ENCODE peak calls at places on chromosomes 6 and 20, in ten cellular contexts. U, D, L, J, E, O, X, Z, K and A are unnamed samples. For H3K4me1, the result is how much of the 10 kb centered on the place peaks cover.

GRCh38 chr6:129753422-129753821 is 43.4 kb upstream of the ARHGAP18 start:
- DNase-seq in U (no peak), O (no peak), Z (no peak), X (no peak), K (no peak), E (no peak), L (no peak), J (no peak), D (no peak), A (no peak)

GRCh38 chr6:135506270-135506997 is 8.9 kb upstream of the AHI1 start:
- DNase-seq in J (no peak), X (no peak), L (no peak), D (no peak), K (no peak), O (peak), E (no peak), U (no peak), Z (no peak), A (no peak)

GRCh38 chr20:53247460-53248103 is 275.4 kb downstream of the TSHZ2 start:
- DNase-seq in J (no peak), L (no peak), X (no peak), Z (no peak), O (no peak), K (no peak), U (no peak), E (no peak), D (no peak), A (no peak)

GRCh38 chr20:44748005-44748370 is 2.3 kb downstream of the KCNK15 start:
- DNase-seq in J (no peak), E (no peak), Z (no peak), K (no peak), O (no peak), U (no peak), X (no peak), L (no peak), D (no peak), A (peak)

GRCh38 chr6:3610896-3611295 is 140.6 kb downstream of the PXDC1 start:
- DNase-seq in O (no peak), K (no peak), U (no peak), Z (no peak), D (no peak), E (no peak), L (no peak), J (peak), X (no peak), A (no peak)

GRCh38 chr6:109795994-109796555 is 105.0 kb downstream of the FIG4 start:
- DNase-seq in X (no peak), L (no peak), Z (no peak), U (no peak), O (no peak), E (no peak), J (no peak), D (no peak), K (no peak), A (no peak)

GRCh38 chr6:168877821-168878282 is 375.8 kb downstream of the THBS2 start:
- DNase-seq in U (no peak), D (no peak), Z (no peak), K (no peak), X (no peak), L (no peak), E (no peak), J (no peak), O (no peak), A (no peak)

GRCh38 chr6:150959071-150959637 is 93.7 kb downstream of the MTHFD1L start:
- DNase-seq in J (no peak), L (no peak), E (peak), K (no peak), X (no peak), D (no peak), Z (no peak), U (no peak), O (no peak), A (no peak)

GRCh38 chr6:50093116-50093937 is 43.6 kb upstream of the DEFB112 start:
- DNase-seq in J (no peak), O (no peak), Z (no peak), L (no peak), E (no peak), X (no peak), U (no peak), K (no peak), D (no peak), A (no peak)

GRCh38 chr6:137341721-137342195 is 122.6 kb upstream of the IFNGR1 start:
- DNase-seq in O (peak), U (no peak), K (peak), X (peak), L (no peak), E (no peak), J (no peak), Z (peak), D (no peak), A (peak)

GRCh38 chr6:63923139-63923739 is 287.6 kb downstream of the PHF3 start:
- DNase-seq in K (no peak), U (no peak), E (no peak), Z (no peak), O (peak), J (no peak), L (no peak), X (no peak), D (no peak), A (no peak)

GRCh38 chr20:44704551-44704971 is 10.6 kb upstream of the CCN5 start:
- DNase-seq in X (no peak), Z (no peak), K (peak), U (no peak), O (no peak), J (no peak), E (no peak), L (no peak), D (peak), A (peak)

GRCh38 chr6:3571206-3571815 is 114.5 kb upstream of the SLC22A23 start:
- DNase-seq in Z (no peak), X (no peak), L (peak), D (no peak), U (no peak), E (no peak), J (no peak), O (no peak), K (no peak), A (no peak)

GRCh38 chr20:10611357-10611756 is 62.4 kb downstream of the JAG1 start:
- DNase-seq in O (peak), Z (no peak), E (peak), K (no peak), L (no peak), D (peak), U (no peak), X (no peak), J (peak), A (peak)

GRCh38 chr6:35911871-35912653 is 8.8 kb downstream of the SRPK1 start:
- DNase-seq in X (no peak), L (no peak), Z (no peak), U (no peak), K (no peak), J (no peak), O (no peak), E (no peak), D (no peak), A (no peak)

GRCh38 chr20:46118481-46119020 is 437 bp downstream of the CD40 start:
- DNase-seq in U (no peak), D (peak), K (peak), Z (no peak), L (no peak), O (peak), E (peak), X (no peak), J (peak), A (peak)

GRCh38 chr6:39062014-39062740 is 13.6 kb downstream of the GLP1R start:
- DNase-seq in L (no peak), E (no peak), K (no peak), O (no peak), Z (no peak), D (no peak), J (no peak), X (no peak), U (no peak), A (no peak)

GRCh38 chr6:154715449-154715848 is 17.8 kb upstream of the SCAF8 start:
- DNase-seq in L (no peak), K (no peak), J (no peak), U (no peak), X (no peak), Z (no peak), E (no peak), O (no peak), D (no peak), A (no peak)

GRCh38 chr20:38497246-38497645 is 24.6 kb downstream of the RALGAPB start:
- DNase-seq in O (no peak), J (no peak), Z (no peak), D (no peak), X (no peak), L (no peak), U (no peak), E (no peak), K (no peak), A (no peak)

GRCh38 chr20:17138237-17138636 is 88.6 kb upstream of the PCSK2 start:
- DNase-seq in Z (no peak), E (no peak), J (no peak), K (no peak), X (no peak), L (no peak), D (no peak), U (no peak), O (no peak), A (no peak)

GRCh38 chr20:11432407-11432806 is 485.3 kb upstream of the BTBD3 start:
- DNase-seq in K (no peak), U (no peak), J (no peak), D (no peak), E (no peak), Z (no peak), L (no peak), X (no peak), O (no peak), A (no peak)

GRCh38 chr6:156396791-156397418 is 380.3 kb upstream of the ARID1B start:
- DNase-seq in Z (peak), J (peak), D (no peak), U (no peak), O (peak), E (no peak), X (peak), L (no peak), K (no peak), A (no peak)

GRCh38 chr6:113909224-113909856 is 52.2 kb downstream of the MARCKS start:
- DNase-seq in D (no peak), E (no peak), O (peak), J (no peak), X (no peak), K (no peak), L (no peak), U (no peak), Z (no peak), A (no peak)

GRCh38 chr6:158655569-158656450 is 6.0 kb downstream of the SYTL3 start:
- DNase-seq in X (no peak), D (no peak), K (no peak), Z (no peak), U (no peak), L (no peak), E (no peak), J (no peak), O (no peak), A (peak)

GRCh38 chr6:156850356-156850755 is 73.2 kb downstream of the ARID1B start:
- DNase-seq in Z (no peak), K (no peak), E (no peak), J (no peak), L (no peak), X (no peak), O (no peak), U (no peak), D (no peak), A (no peak)

GRCh38 chr6:111154981-111155380 is 67.7 kb downstream of the SLC16A10 start:
- DNase-seq in K (no peak), U (no peak), J (no peak), Z (no peak), O (no peak), E (no peak), X (no peak), L (no peak), D (no peak), A (no peak)

GRCh38 chr6:21873562-21873961 is 280.0 kb downstream of the SOX4 start:
- DNase-seq in D (peak), K (no peak), X (no peak), Z (no peak), E (peak), O (no peak), J (no peak), U (no peak), L (peak), A (no peak)

GRCh38 chr6:46042355-46042999 is 26.8 kb upstream of the CLIC5 start:
- DNase-seq in D (no peak), J (no peak), L (no peak), X (no peak), U (no peak), O (peak), K (no peak), E (no peak), Z (no peak), A (no peak)

GRCh38 chr20:1761116-1761515 is 103.5 kb upstream of the SIRPG start:
- DNase-seq in K (peak), J (no peak), E (no peak), Z (no peak), D (no peak), X (no peak), O (no peak), U (no peak), L (no peak), A (no peak)

GRCh38 chr6:87230801-87231200 is 75.4 kb downstream of the ZNF292 start:
- DNase-seq in E (no peak), L (no peak), O (no peak), X (no peak), J (no peak), K (no peak), U (no peak), D (no peak), Z (no peak), A (no peak)

GRCh38 chr6:120981835-120982234 is 352.4 kb downstream of the TBC1D32 start:
- DNase-seq in Z (no peak), L (no peak), J (no peak), E (no peak), X (no peak), O (no peak), K (no peak), U (no peak), D (no peak), A (no peak)

GRCh38 chr20:49464556-49464955 is 17.9 kb downstream of the KCNB1 start:
- DNase-seq in D (no peak), Z (no peak), X (no peak), K (no peak), J (no peak), L (no peak), O (no peak), U (no peak), E (no peak), A (no peak)

GRCh38 chr6:144349690-144350132 is 64.6 kb downstream of the UTRN start:
- DNase-seq in X (no peak), U (no peak), L (no peak), O (peak), E (no peak), J (no peak), K (no peak), D (no peak), Z (no peak), A (no peak)

GRCh38 chr6:79384845-79385244 is 150.4 kb upstream of the HMGN3 start:
- DNase-seq in J (no peak), L (no peak), Z (no peak), U (no peak), X (no peak), E (no peak), K (no peak), D (no peak), O (no peak), A (no peak)

GRCh38 chr6:4794140-4794707 is 18.0 kb downstream of the CDYL start:
- DNase-seq in K (no peak), D (no peak), Z (no peak), L (no peak), E (peak), J (no peak), U (no peak), X (no peak), O (no peak), A (no peak)

GRCh38 chr6:30885481-30885998 is 1.2 kb downstream of the DDR1 start:
- DNase-seq in U (no peak), L (no peak), E (no peak), D (no peak), K (no peak), J (no peak), Z (no peak), O (no peak), X (no peak), A (no peak)

GRCh38 chr20:58634121-58634817 is 16.8 kb upstream of the STX16 start:
- DNase-seq in D (peak), J (no peak), K (no peak), L (no peak), X (no peak), O (no peak), U (no peak), Z (peak), E (peak), A (no peak)

GRCh38 chr20:24376523-24377085 is 92.8 kb upstream of the SYNDIG1 start:
- DNase-seq in E (no peak), U (no peak), D (no peak), Z (no peak), L (no peak), O (no peak), K (no peak), X (no peak), J (no peak), A (no peak)

GRCh38 chr6:51929934-51930574 is 157.4 kb downstream of the PKHD1 start:
- DNase-seq in L (no peak), Z (no peak), E (no peak), X (no peak), O (no peak), K (no peak), J (no peak), D (no peak), U (no peak), A (no peak)

GRCh38 chr6:23114812-23115504 is 545.6 kb downstream of the HDGFL1 start:
- DNase-seq in E (no peak), L (no peak), K (no peak), D (no peak), X (no peak), O (no peak), U (no peak), J (no peak), Z (no peak), A (no peak)

GRCh38 chr6:125738276-125738675 is 11.2 kb upstream of the HEY2 start:
- DNase-seq in X (no peak), U (no peak), O (no peak), Z (no peak), K (no peak), J (no peak), E (no peak), L (no peak), D (no peak), A (no peak)
- H3K4me1 ChIP-seq in X (under half), U (under half), O (under half), Z (under half), K (under half), J (under half), E (under half), L (under half), D (under half), A (under half)

GRCh38 chr6:159989471-159989870 is 20.6 kb downstream of the IGF2R start:
- DNase-seq in J (no peak), K (no peak), O (no peak), E (no peak), U (no peak), L (no peak), X (no peak), D (no peak), Z (no peak), A (no peak)
- H3K4me3 ChIP-seq in J (no peak), K (no peak), O (no peak), E (no peak), U (no peak), L (no peak), X (no peak), D (no peak), Z (no peak), A (no peak)

DNA sequence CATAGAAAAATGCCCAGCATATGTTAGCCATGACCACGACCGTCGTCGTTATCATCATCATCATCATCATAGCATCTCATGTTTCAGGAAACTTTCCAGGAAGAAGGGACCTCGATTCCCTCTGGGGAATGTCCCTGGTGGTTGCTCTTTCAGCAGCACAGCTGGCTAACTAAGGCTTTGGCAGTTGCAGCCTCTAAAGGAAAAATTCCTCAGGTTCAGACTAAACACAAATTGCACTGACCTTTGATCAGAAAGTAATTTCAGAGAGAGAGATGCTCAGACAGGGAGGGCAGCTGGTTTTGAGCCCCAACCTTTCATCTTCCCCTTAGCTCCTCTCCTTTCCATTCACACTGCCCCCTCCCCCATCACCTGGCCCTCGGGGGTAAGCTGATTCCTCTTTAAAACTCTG is 5.6 kb upstream of the CFB start:
- DNase-seq in X (no peak), K (no peak), E (no peak), L (no peak), Z (no peak), J (no peak), D (no peak), O (no peak), U (no peak), A (no peak)
- H3K4me1 ChIP-seq in X (under half), K (under half), E (under half), L (under half), Z (under half), J (under half), D (under half), O (under half), U (under half), A (under half)

GRCh38 chr6:163186527-163186926 is 228.0 kb upstream of the QKI start:
- DNase-seq in U (no peak), K (no peak), O (no peak), Z (no peak), E (no peak), D (no peak), X (no peak), L (no peak), J (no peak), A (no peak)
- H3K4me3 ChIP-seq in U (no peak), K (no peak), O (no peak), Z (no peak), E (no peak), D (no peak), X (no peak), L (no peak), J (no peak), A (no peak)

GRCh38 chr20:62633571-62634329 is 8.6 kb upstream of the SLCO4A1 start:
- DNase-seq in L (no peak), E (no peak), D (no peak), O (no peak), J (no peak), X (no peak), K (no peak), U (no peak), Z (no peak), A (no peak)
- H3K4me1 ChIP-seq in L (under half), E (under half), D (under half), O (under half), J (under half), X (under half), K (under half), U (under half), Z (under half), A (under half)

DNA sequence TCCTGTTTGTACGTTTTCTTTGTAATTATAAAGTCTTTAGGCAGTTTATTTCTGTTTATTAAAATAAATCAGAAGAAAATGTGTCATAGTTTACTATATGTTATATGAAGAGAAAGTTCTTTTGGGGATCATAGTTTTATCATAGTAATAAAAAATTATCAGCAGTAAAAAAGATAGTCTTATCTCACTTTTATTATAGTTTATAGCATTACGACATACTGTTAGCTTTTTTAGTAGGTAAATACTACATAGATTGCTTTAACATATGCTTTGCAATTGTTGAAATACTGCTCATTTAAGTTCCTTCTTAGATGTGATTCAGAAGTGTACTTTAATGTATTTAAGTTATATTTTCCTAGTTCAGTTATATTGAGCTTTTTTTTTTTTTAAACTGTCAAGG is 13.9 kb downstream of the QKI start:
- DNase-seq in X (no peak), J (no peak), K (no peak), L (no peak), U (no peak), E (no peak), O (no peak), D (no peak), Z (no peak), A (no peak)
- H3K4me3 ChIP-seq in X (no peak), J (no peak), K (no peak), L (peak), U (no peak), E (no peak), O (no peak), D (no peak), Z (no peak), A (peak)

GRCh38 chr20:18299364-18299763 is 11.0 kb downstream of the ZNF133 start:
- DNase-seq in U (no peak), J (no peak), O (no peak), L (no peak), D (no peak), K (no peak), X (no peak), Z (no peak), E (no peak), A (no peak)
- H3K4me1 ChIP-seq in U (under half), J (under half), O (under half), L (under half), D (under half), K (under half), X (under half), Z (under half), E (under half), A (under half)

GRCh38 chr6:139291813-139292619 is at the start of gene TXLNB:
- DNase-seq in D (peak), E (peak), O (peak), L (peak), Z (peak), J (no peak), U (no peak), K (peak), X (peak), A (peak)
- H3K4me3 ChIP-seq in D (peak), E (no peak), O (peak), L (peak), Z (peak), J (no peak), U (peak), K (no peak), X (peak), A (peak)

GRCh38 chr6:16764188-16764950 is 3.1 kb upstream of the ATXN1 start:
- DNase-seq in Z (no peak), L (no peak), E (no peak), O (no peak), U (no peak), K (no peak), X (no peak), J (no peak), D (no peak), A (no peak)
- H3K4me1 ChIP-seq in Z (under half), L (under half), E (under half), O (under half), U (under half), K (under half), X (half or more), J (under half), D (under half), A (under half)